ENCODE peak calls at places on chromosomes 2 and 18, in five cellular contexts. B is retinal pigment epithelial cell; U is pancreas; V is fibroblast of the aortic adventitia; F is CD8-positive, alpha-beta T cell. E is an unnamed sample.

GRCh38 chr2:27753744-27754588 is 17.6 kb upstream of the MRPL33 start:
- DNase-seq in B (no peak), U (peak; percentile 85), V (peak; percentile 84), F (peak; percentile 63), E (peak; percentile 89)

GRCh38 chr2:225122007-225122406 is 79.7 kb upstream of the DOCK10 start:
- DNase-seq in B (no peak), U (no peak), V (no peak), F (no peak), E (no peak)

GRCh38 chr18:25364732-25365131 is 12.8 kb upstream of the ZNF521 start:
- DNase-seq in B (no peak), U (no peak), V (no peak), F (no peak), E (no peak)

GRCh38 chr18:36808681-36809080 is 20.1 kb downstream of the TPGS2 start:
- DNase-seq in B (no peak), U (no peak), V (peak; percentile 56), F (no peak), E (peak; percentile 43)

GRCh38 chr18:1914489-1914888 is 656.8 kb downstream of the METTL4 start:
- DNase-seq in B (no peak), U (no peak), V (peak; percentile 18), F (no peak), E (peak; percentile 33)

GRCh38 chr18:48161911-48162698 is 231.6 kb upstream of the SMAD2 start:
- DNase-seq in B (no peak), U (no peak), V (no peak), F (no peak), E (peak; percentile 41)

GRCh38 chr2:11583840-11584529 is 50.1 kb downstream of the GREB1 start:
- DNase-seq in B (peak; percentile 76), U (peak; percentile 74), V (peak; percentile 93), F (peak; percentile 60), E (peak; percentile 98)

GRCh38 chr2:203061346-203061745 is 46.7 kb downstream of the NBEAL1 start:
- DNase-seq in B (peak; percentile 68), U (no peak), V (peak; percentile 49), F (no peak), E (peak; percentile 82)

GRCh38 chr2:231655494-231656408 is 52.6 kb upstream of the PTMA start:
- DNase-seq in B (no peak), U (no peak), V (no peak), F (no peak), E (no peak)

GRCh38 chr2:12498286-12498685 is 218.4 kb upstream of the TRIB2 start:
- DNase-seq in B (no peak), U (no peak), V (no peak), F (no peak), E (no peak)

GRCh38 chr2:219178377-219179175 is 501 bp downstream of the RETREG2 start:
- DNase-seq in B (no peak), U (no peak), V (peak; percentile 19), F (peak; percentile 51), E (peak; percentile 30)

DNA sequence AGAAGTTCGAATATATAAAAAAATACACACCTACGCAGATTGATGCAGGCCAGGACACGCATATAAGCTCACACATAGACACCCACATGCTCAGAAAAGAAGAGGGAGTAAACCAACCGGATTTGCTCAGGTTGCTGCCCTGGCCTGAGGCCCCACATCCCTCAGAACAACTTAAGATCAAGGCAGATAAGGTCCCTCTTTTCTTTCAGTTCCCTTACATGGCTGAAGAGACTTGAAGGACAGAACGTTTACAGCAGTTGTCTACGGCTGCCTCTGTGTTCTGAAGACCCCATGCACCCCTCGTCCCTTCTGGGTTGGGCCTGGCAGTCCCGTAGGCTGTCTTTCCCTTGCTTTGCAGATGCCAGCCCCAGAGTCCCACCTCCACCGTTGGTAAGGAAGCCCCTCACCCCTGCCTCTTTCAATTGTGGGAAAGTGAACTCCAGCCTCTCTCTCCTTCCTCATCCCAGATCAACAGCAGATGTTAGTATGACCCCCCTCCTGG is 4.3 kb upstream of the NAGK start:
- DNase-seq in B (no peak), U (no peak), V (no peak), F (no peak), E (no peak)
- H3K4me3 ChIP-seq in B (no peak overlapping the region), U (no peak overlapping the region), V (no peak overlapping the region), F (no peak overlapping the region), E (no peak overlapping the region)

DNA sequence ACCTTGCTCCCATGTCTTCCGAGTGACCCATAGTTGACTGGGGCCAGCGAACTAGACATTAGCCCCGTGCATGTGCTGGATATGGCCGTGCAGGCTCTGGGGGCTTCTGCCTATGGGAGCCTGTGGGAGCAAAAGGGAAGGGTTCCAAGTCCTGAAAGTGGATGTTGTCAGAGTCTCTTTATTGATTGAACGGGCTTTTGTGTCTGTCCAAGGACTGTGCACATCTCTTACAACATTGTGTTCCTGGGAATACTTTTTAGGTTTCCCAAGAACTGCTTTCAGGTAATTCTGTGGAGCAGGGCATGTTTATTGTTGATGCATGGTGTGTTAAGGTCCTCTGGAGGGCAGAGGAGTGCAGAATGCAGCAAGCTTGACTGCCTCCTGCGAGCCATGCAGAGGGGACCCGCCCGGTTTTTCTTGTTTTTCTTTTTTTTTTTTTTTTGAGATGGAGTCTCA is 5.0 kb downstream of the RNF144A start:
- DNase-seq in B (no peak), U (peak; percentile 40), V (no peak), F (no peak), E (peak; percentile 66)
- TF ChIP-seq CTCF in B (peak; percentile 34), U (no peak), V (no peak), F (no peak), E (peak; percentile 47)

GRCh38 chr2:127079358-127079920 is 27.5 kb downstream of the BIN1 start:
- DNase-seq in B (no peak), U (no peak), V (no peak), F (no peak), E (no peak)

GRCh38 chr2:127080226-127080940 is 26.6 kb downstream of the BIN1 start:
- DNase-seq in B (no peak), U (no peak), V (no peak), F (peak; percentile 74), E (no peak)

GRCh38 chr2:127081826-127082633 is 24.9 kb downstream of the BIN1 start:
- DNase-seq in B (no peak), U (no peak), V (no peak), F (peak; percentile 90), E (peak; percentile 40)

GRCh38 chr2:127082974-127083373 is 24.0 kb downstream of the BIN1 start:
- DNase-seq in B (no peak), U (no peak), V (peak; percentile 72), F (no peak), E (peak; percentile 66)

GRCh38 chr2:127080941-127081769 is 25.8 kb downstream of the BIN1 start:
- DNase-seq in B (no peak), U (no peak), V (no peak), F (peak; percentile 73), E (no peak)
- H3K4me3 ChIP-seq in B (no peak overlapping the region), U (no peak overlapping the region), V (no peak overlapping the region), F (peak overlapping the region; percentile 94), E (no peak overlapping the region)

GRCh38 chr2:226796012-226796839 is 3.4 kb downstream of the IRS1 start:
- DNase-seq in B (no peak), U (peak; percentile 10), V (no peak), F (no peak), E (peak; percentile 17)

GRCh38 chr2:226794077-226794670 is 5.4 kb downstream of the IRS1 start:
- DNase-seq in B (no peak), U (no peak), V (peak; percentile 53), F (no peak), E (peak; percentile 57)

GRCh38 chr2:226794751-226795171 is 4.9 kb downstream of the IRS1 start:
- DNase-seq in B (no peak), U (no peak), V (peak; percentile 77), F (peak; percentile 11), E (peak; percentile 86)

GRCh38 chr2:226796840-226797288 is 2.8 kb downstream of the IRS1 start:
- DNase-seq in B (no peak), U (no peak), V (no peak), F (peak; percentile 22), E (peak; percentile 64)

DNA sequence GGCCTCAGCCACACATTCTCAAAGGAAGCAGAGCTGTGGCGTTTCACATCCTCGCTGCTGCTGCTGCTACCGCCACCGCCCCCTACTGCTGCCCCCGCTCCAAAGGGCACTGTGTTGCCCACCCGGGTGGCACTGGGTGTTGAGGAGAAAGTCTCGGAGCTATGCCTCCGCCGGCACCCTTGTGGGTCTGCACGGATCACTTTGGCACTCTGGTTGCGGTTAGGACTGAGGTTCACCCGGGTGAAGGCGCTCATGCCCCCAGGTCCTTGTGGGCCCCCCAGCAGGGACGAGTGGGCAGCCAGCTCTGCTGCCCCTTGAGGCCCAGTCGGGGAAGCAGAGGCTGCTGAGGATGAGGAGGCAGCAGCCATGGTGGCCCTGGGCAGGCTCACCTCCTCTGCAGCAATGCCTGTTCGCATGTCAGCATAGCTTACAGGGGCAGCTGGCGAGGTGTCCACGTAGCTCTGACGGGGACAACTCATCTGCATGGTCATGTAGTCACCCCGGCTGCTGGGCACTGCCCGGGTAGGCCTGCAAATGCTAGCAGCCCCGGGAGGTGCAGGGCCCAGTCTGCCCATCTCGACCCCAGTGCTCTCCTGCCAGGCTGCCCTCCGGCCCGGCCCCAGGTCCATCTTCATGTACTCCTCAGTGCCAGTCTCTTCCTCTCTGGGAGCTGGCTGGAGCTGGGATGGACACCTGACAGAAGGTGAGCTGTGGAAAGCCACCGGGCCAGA is 4.2 kb downstream of the IRS1 start:
- DNase-seq in B (no peak), U (peak; percentile 11), V (no peak), F (peak; percentile 15), E (peak; percentile 22)
- TF ChIP-seq CTCF in B (peak; percentile 21), U (no peak), V (peak; percentile 23), F (no peak), E (peak; percentile 27)

DNA sequence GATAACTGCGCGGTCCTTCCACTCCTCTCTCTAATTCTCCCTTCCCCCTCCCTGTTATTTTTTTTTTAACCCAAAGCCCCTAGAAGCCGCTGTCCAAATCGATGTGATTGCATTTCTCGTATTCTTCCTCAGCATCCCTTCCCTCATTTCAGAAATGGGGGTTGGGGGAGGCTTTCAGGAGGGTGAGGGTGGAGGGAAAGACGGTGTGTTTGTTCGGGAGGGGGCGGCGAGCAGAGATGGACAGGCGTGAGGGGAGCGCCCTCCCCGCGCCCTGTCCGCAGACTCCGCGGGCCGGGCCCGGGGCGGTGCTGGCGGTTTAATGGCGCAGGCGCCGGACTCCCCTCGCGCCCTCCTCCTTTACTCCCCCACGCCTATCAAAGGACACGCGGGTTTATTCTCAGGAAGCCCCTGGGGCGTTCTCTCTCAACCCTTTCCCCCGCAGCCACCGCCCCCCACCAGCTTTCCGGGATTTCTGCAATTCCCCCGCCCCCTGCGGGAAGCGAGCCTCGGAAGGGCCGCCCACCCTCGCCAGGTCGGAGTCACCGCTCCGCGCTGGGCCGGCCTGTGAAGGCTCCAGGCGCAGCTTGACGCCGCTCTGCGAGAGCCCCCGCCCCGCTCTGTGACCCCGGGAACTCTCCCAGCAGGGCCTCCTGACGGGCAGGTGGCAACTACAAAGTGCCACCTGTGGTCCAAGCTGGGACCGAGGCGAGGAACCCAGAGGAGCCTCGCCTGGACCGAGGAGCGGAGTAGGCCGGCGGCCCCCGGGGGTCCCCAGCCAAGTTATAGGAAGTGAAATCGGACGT is 981 bp downstream of the ST8SIA3 start:
- DNase-seq in B (no peak), U (peak; percentile 33), V (no peak), F (no peak), E (no peak)
- H3K4me3 ChIP-seq in B (no peak overlapping the region), U (peak overlapping the region; percentile 35), V (no peak overlapping the region), F (no peak overlapping the region), E (no peak overlapping the region)

DNA sequence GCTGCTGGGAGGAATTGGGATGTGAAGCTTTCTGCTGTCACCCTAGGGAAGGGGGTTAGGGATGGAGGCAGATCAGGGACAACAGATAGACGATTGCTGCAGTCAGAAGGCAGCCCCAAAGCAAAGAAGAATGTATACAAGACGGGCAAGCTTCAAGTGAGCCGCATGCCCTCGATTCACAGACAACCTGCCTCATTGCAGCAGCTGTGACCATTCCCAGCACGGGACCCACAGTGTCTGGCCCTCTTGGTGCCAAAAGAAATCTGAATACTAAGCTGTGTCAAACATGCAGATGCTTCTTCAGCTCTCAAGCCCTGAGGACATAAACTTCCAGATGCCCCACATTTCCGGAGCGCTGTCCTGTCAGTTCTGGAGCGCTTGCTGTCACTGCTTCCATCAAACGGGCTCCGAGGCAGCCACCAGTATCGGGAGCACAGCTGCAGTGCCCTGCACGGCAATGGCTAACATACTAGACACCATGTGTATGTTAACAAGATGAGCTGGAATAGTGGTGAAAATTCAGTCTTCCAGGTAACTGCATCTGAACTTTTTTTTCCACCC is 33.8 kb downstream of the PRELID3A start:
- DNase-seq in B (no peak), U (no peak), V (no peak), F (no peak), E (no peak)
- TF ChIP-seq CTCF in B (no peak), U (no peak), V (no peak), F (no peak), E (no peak)

E was measured in choroid plexus epithelial cell.